ENCODE peak calls at places on chromosome 20, in six cellular contexts. One of them, this sample, is unnamed.

GRCh38 chr20:23782366-23782983 is 31.7 kb upstream of the CST1 start:
- DNase-seq in cardiac fibroblast: peak
- DNase-seq in BJ: no peak
- DNase-seq in lower leg skin: no peak
- DNase-seq in colonic mucosa: no peak
- DNase-seq in dorsolateral prefrontal cortex: no peak
- DNase-seq in this sample: peak

GRCh38 chr20:54275359-54276108 is 67.6 kb downstream of the PFDN4 start:
- DNase-seq in dorsolateral prefrontal cortex: no peak
- DNase-seq in cardiac fibroblast: no peak
- DNase-seq in lower leg skin: no peak
- DNase-seq in colonic mucosa: no peak
- DNase-seq in BJ: no peak
- DNase-seq in this sample: no peak

GRCh38 chr20:55158446-55158845 is 683.1 kb downstream of the DOK5 start:
- DNase-seq in dorsolateral prefrontal cortex: no peak
- DNase-seq in colonic mucosa: no peak
- DNase-seq in cardiac fibroblast: no peak
- DNase-seq in BJ: no peak
- DNase-seq in lower leg skin: no peak
- DNase-seq in this sample: no peak

GRCh38 chr20:7772376-7772775 is 167.9 kb downstream of the HAO1 start:
- DNase-seq in cardiac fibroblast: peak
- DNase-seq in lower leg skin: no peak
- DNase-seq in dorsolateral prefrontal cortex: peak
- DNase-seq in colonic mucosa: no peak
- DNase-seq in BJ: no peak
- DNase-seq in this sample: peak

GRCh38 chr20:57089701-57090144 is 176.7 kb downstream of the BMP7 start:
- DNase-seq in dorsolateral prefrontal cortex: peak
- DNase-seq in colonic mucosa: peak
- DNase-seq in lower leg skin: peak
- DNase-seq in cardiac fibroblast: peak
- DNase-seq in BJ: no peak
- DNase-seq in this sample: peak

GRCh38 chr20:57658447-57659130 is 38.4 kb upstream of the ZBP1 start:
- DNase-seq in cardiac fibroblast: no peak
- DNase-seq in dorsolateral prefrontal cortex: peak
- DNase-seq in lower leg skin: peak
- DNase-seq in colonic mucosa: peak
- DNase-seq in BJ: no peak
- DNase-seq in this sample: no peak

GRCh38 chr20:36311854-36312723 is 6.0 kb downstream of the DLGAP4 start:
- DNase-seq in colonic mucosa: no peak
- DNase-seq in lower leg skin: peak
- DNase-seq in cardiac fibroblast: no peak
- DNase-seq in BJ: no peak
- DNase-seq in dorsolateral prefrontal cortex: no peak
- DNase-seq in this sample: no peak

GRCh38 chr20:32674362-32674789 is 635 bp upstream of the C20orf203 start:
- DNase-seq in BJ: no peak
- DNase-seq in cardiac fibroblast: peak
- DNase-seq in dorsolateral prefrontal cortex: no peak
- DNase-seq in colonic mucosa: peak
- DNase-seq in lower leg skin: no peak
- DNase-seq in this sample: peak

GRCh38 chr20:32581839-32582658 is 3.1 kb downstream of the NOL4L start:
- DNase-seq in BJ: no peak
- DNase-seq in cardiac fibroblast: no peak
- DNase-seq in lower leg skin: no peak
- DNase-seq in colonic mucosa: no peak
- DNase-seq in dorsolateral prefrontal cortex: no peak
- DNase-seq in this sample: no peak

DNA sequence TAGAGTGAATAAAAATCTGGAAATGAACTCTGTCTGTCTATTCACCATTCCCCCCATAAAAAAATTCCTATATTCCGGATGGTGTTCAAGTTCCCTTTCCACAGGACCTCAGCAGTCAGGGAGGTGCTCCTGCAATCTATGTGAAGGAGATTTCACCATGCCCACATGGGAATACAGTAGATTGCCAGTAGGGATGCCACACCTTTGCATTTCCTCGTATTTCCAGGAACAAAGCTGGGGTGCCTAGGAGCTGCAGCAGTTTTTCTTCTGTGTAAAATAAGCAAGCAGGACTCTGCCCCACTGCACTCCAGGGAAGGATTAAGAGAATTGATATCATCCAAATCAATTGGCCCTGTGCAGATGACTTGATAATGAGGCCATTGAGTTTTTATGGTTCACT is 7.3 kb upstream of the KIF16B start:
- DNase-seq in colonic mucosa: peak
- DNase-seq in cardiac fibroblast: no peak
- DNase-seq in lower leg skin: no peak
- DNase-seq in BJ: no peak
- DNase-seq in dorsolateral prefrontal cortex: no peak
- DNase-seq in this sample: no peak
- TF ChIP-seq CTCF in colonic mucosa: no peak
- TF ChIP-seq CTCF in cardiac fibroblast: no peak
- TF ChIP-seq CTCF in lower leg skin: no peak
- TF ChIP-seq CTCF in BJ: no peak
- TF ChIP-seq CTCF in dorsolateral prefrontal cortex: no peak
- TF ChIP-seq CTCF in this sample: no peak

GRCh38 chr20:9072741-9073310 is 3.9 kb downstream of the PLCB4 start:
- DNase-seq in dorsolateral prefrontal cortex: no peak
- DNase-seq in cardiac fibroblast: no peak
- DNase-seq in BJ: no peak
- DNase-seq in colonic mucosa: no peak
- DNase-seq in lower leg skin: no peak
- DNase-seq in this sample: no peak

GRCh38 chr20:9068896-9069663 is at the start of gene PLCB4:
- DNase-seq in cardiac fibroblast: peak
- DNase-seq in BJ: no peak
- DNase-seq in dorsolateral prefrontal cortex: peak
- DNase-seq in colonic mucosa: peak
- DNase-seq in lower leg skin: peak
- DNase-seq in this sample: peak

GRCh38 chr20:9075264-9076095 is 6.6 kb downstream of the PLCB4 start:
- DNase-seq in lower leg skin: no peak
- DNase-seq in BJ: no peak
- DNase-seq in colonic mucosa: no peak
- DNase-seq in cardiac fibroblast: no peak
- DNase-seq in dorsolateral prefrontal cortex: no peak
- DNase-seq in this sample: peak

GRCh38 chr20:9070304-9070703 is 1.4 kb downstream of the PLCB4 start:
- DNase-seq in colonic mucosa: no peak
- DNase-seq in BJ: no peak
- DNase-seq in dorsolateral prefrontal cortex: no peak
- DNase-seq in cardiac fibroblast: no peak
- DNase-seq in lower leg skin: no peak
- DNase-seq in this sample: no peak

GRCh38 chr20:9071976-9072726 is 3.3 kb downstream of the PLCB4 start:
- DNase-seq in cardiac fibroblast: no peak
- DNase-seq in BJ: no peak
- DNase-seq in colonic mucosa: no peak
- DNase-seq in dorsolateral prefrontal cortex: no peak
- DNase-seq in lower leg skin: no peak
- DNase-seq in this sample: no peak
- H3K4me3 ChIP-seq in cardiac fibroblast: no peak
- H3K4me3 ChIP-seq in BJ: no peak
- H3K4me3 ChIP-seq in colonic mucosa: no peak
- H3K4me3 ChIP-seq in dorsolateral prefrontal cortex: no peak
- H3K4me3 ChIP-seq in lower leg skin: no peak
- H3K4me3 ChIP-seq in this sample: no peak

GRCh38 chr20:973785-974194 is 28.3 kb downstream of the RSPO4 start:
- DNase-seq in dorsolateral prefrontal cortex: no peak
- DNase-seq in lower leg skin: no peak
- DNase-seq in cardiac fibroblast: peak
- DNase-seq in colonic mucosa: peak
- DNase-seq in BJ: peak
- DNase-seq in this sample: peak
- TF ChIP-seq CTCF in dorsolateral prefrontal cortex: no peak
- TF ChIP-seq CTCF in lower leg skin: no peak
- TF ChIP-seq CTCF in cardiac fibroblast: peak
- TF ChIP-seq CTCF in colonic mucosa: no peak
- TF ChIP-seq CTCF in BJ: peak
- TF ChIP-seq CTCF in this sample: peak

DNA sequence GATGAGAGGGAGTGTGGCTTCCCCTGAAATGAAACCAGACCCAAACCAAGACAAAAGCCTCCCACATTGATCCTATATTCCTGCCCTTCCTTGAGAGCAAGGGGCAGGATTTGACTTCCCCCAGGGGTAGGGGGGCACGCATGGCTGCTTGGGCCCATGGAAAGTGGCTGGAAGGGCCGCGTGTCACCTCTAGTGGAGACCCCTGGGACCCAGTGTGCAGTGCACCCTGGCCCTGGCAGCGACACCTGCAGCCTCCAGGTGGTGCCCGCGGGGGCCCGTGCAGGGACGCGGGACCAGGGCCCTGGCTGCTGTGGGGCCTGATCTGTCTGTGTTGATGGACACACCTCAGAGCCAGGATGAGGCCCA is 18.0 kb upstream of the SLCO4A1 start:
- DNase-seq in colonic mucosa: no peak
- DNase-seq in cardiac fibroblast: no peak
- DNase-seq in lower leg skin: no peak
- DNase-seq in dorsolateral prefrontal cortex: no peak
- DNase-seq in BJ: no peak
- DNase-seq in this sample: no peak
- H3K4me3 ChIP-seq in colonic mucosa: peak
- H3K4me3 ChIP-seq in cardiac fibroblast: no peak
- H3K4me3 ChIP-seq in lower leg skin: no peak
- H3K4me3 ChIP-seq in dorsolateral prefrontal cortex: no peak
- H3K4me3 ChIP-seq in BJ: no peak
- H3K4me3 ChIP-seq in this sample: no peak

DNA sequence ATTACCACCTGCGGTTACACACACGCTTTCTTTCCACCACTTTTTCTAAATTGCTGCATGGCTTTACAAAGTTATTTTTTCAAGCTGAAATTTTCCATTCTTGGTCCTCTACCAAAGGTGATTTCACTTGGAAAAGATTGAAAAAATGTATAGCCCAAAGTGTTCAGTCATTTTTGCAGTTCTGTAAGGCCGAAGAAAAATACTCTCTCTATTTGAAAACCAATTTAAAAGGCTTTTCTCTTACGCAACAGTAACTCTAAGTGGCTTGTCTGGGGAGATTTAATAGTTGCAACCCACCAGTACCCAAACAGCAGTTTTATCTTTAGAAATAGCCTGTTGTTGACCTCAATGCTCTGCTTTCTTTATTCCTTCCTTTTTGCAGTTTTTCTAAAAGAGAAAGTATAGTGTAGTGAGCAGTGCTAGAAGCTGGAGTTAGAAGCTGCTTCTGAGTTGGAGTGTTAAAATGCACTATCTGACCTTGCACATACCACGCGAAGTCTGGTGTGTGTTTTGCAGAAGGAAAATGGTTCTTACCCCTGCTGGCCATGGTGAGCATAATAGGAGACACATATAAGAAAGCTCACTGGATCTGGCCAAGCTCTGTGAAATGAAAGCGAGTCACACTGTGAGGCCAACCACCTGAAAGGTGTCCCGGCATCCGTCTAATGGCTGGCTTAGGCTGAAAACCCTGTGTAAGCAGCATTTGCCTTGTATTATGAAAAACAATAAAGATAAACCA is 271.6 kb upstream of the PRND start:
- DNase-seq in BJ: peak
- DNase-seq in cardiac fibroblast: peak
- DNase-seq in colonic mucosa: no peak
- DNase-seq in dorsolateral prefrontal cortex: no peak
- DNase-seq in lower leg skin: no peak
- DNase-seq in this sample: peak
- TF ChIP-seq CTCF in BJ: peak
- TF ChIP-seq CTCF in cardiac fibroblast: peak
- TF ChIP-seq CTCF in colonic mucosa: no peak
- TF ChIP-seq CTCF in dorsolateral prefrontal cortex: no peak
- TF ChIP-seq CTCF in lower leg skin: no peak
- TF ChIP-seq CTCF in this sample: peak

DNA sequence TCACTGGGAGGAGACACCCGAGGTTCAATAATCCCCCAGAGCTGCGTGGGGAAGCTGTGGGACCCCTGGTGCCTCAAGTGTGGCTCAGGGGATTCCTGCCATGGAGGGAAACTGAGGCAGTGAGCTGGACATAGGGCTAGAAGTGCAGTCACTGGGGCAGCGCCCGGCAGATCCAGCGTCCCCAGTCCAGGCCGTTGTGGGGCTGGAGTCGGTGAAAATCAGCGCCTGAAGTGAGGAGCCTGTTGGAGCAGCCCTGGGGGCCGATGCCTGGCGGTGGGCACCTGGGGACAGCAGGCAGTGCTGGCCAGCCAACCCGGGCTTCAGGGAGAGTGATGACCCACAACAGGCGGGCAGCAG is 2.2 kb upstream of the COL9A3 start:
- DNase-seq in BJ: no peak
- DNase-seq in cardiac fibroblast: no peak
- DNase-seq in lower leg skin: no peak
- DNase-seq in colonic mucosa: no peak
- DNase-seq in dorsolateral prefrontal cortex: no peak
- DNase-seq in this sample: no peak
- H3K4me3 ChIP-seq in BJ: no peak
- H3K4me3 ChIP-seq in cardiac fibroblast: no peak
- H3K4me3 ChIP-seq in lower leg skin: no peak
- H3K4me3 ChIP-seq in colonic mucosa: no peak
- H3K4me3 ChIP-seq in dorsolateral prefrontal cortex: no peak
- H3K4me3 ChIP-seq in this sample: no peak

GRCh38 chr20:17541996-17542395 is 10.8 kb upstream of the BFSP1 start:
- DNase-seq in BJ: no peak
- DNase-seq in colonic mucosa: no peak
- DNase-seq in lower leg skin: no peak
- DNase-seq in cardiac fibroblast: peak
- DNase-seq in dorsolateral prefrontal cortex: no peak
- DNase-seq in this sample: peak
- TF ChIP-seq CTCF in BJ: no peak
- TF ChIP-seq CTCF in colonic mucosa: no peak
- TF ChIP-seq CTCF in lower leg skin: no peak
- TF ChIP-seq CTCF in cardiac fibroblast: no peak
- TF ChIP-seq CTCF in dorsolateral prefrontal cortex: no peak
- TF ChIP-seq CTCF in this sample: no peak

GRCh38 chr20:38372830-38373229 is 26.5 kb downstream of the LBP start:
- DNase-seq in colonic mucosa: no peak
- DNase-seq in dorsolateral prefrontal cortex: peak
- DNase-seq in lower leg skin: no peak
- DNase-seq in cardiac fibroblast: peak
- DNase-seq in BJ: no peak
- DNase-seq in this sample: peak

GRCh38 chr20:38373898-38374297 is 27.6 kb downstream of the LBP start:
- DNase-seq in dorsolateral prefrontal cortex: no peak
- DNase-seq in cardiac fibroblast: no peak
- DNase-seq in lower leg skin: peak
- DNase-seq in BJ: no peak
- DNase-seq in colonic mucosa: no peak
- DNase-seq in this sample: no peak

GRCh38 chr20:38373231-38373867 is 27.1 kb downstream of the LBP start:
- DNase-seq in dorsolateral prefrontal cortex: no peak
- DNase-seq in BJ: no peak
- DNase-seq in lower leg skin: peak
- DNase-seq in cardiac fibroblast: peak
- DNase-seq in colonic mucosa: no peak
- DNase-seq in this sample: peak

DNA sequence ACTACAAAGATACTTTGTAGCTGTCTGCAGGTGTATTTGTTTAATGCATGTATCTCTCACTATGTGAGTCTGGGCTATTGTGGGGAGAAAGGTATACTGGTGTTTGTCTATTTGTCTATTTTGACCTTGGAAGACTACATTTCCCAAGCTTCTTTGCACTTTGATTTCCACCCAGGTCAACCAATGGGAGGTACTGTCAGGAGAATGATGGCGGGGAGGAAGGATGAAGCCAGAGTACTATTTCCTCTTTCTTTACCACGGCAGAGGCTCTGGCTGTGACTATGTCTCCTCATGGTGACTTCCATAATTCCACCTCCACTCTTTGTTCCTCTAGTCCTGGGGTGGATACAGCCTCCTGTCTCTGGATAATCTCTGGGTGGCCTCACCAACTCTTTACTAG is 23.1 kb downstream of the LBP start:
- DNase-seq in BJ: no peak
- DNase-seq in lower leg skin: no peak
- DNase-seq in dorsolateral prefrontal cortex: no peak
- DNase-seq in colonic mucosa: no peak
- DNase-seq in cardiac fibroblast: peak
- DNase-seq in this sample: peak
- H3K4me3 ChIP-seq in BJ: no peak
- H3K4me3 ChIP-seq in lower leg skin: no peak
- H3K4me3 ChIP-seq in dorsolateral prefrontal cortex: no peak
- H3K4me3 ChIP-seq in colonic mucosa: no peak
- H3K4me3 ChIP-seq in cardiac fibroblast: no peak
- H3K4me3 ChIP-seq in this sample: no peak